ENCODE peak calls at places on chromosomes 7 and 10, in six cellular contexts. O is K562, D is sigmoid colon, N is psoas muscle, R is brain microvascular endothelial cell, L is dorsolateral prefrontal cortex. Q is an unnamed sample.

GRCh38 chr10:129085821-129086220 is 381.2 kb upstream of the MGMT start:
- DNase-seq in O (no peak), D (no peak), N (no peak), R (peak), L (no peak), Q (no peak)

GRCh38 chr10:130018253-130018652 is 54.2 kb upstream of the EBF3 start:
- DNase-seq in O (no peak), D (no peak), N (no peak), R (peak), L (no peak), Q (peak)

GRCh38 chr7:33698006-33698405 is 207.3 kb upstream of the BMPER start:
- DNase-seq in O (no peak), D (no peak), N (no peak), R (no peak), L (no peak), Q (no peak)

GRCh38 chr10:36779238-36779846 is 346.1 kb upstream of the ANKRD30A start:
- DNase-seq in O (peak), D (no peak), N (no peak), R (peak), L (no peak), Q (peak)

GRCh38 chr7:105806592-105807266 is 69.7 kb downstream of the ATXN7L1 start:
- DNase-seq in O (no peak), D (no peak), N (no peak), R (peak), L (no peak), Q (peak)

GRCh38 chr7:159118623-159119022 is 26.0 kb downstream of the VIPR2 start:
- DNase-seq in O (no peak), D (no peak), N (peak), R (no peak), L (no peak), Q (no peak)

GRCh38 chr10:120221873-120222485 is 235.0 kb upstream of the PLPP4 start:
- DNase-seq in O (peak), D (no peak), N (no peak), R (peak), L (no peak), Q (peak)

GRCh38 chr10:96448021-96448457 is 65.7 kb downstream of the TLL2 start:
- DNase-seq in O (no peak), D (peak), N (peak), R (no peak), L (no peak), Q (no peak)

GRCh38 chr10:125048101-125048864 is 106.4 kb downstream of the ZRANB1 start:
- DNase-seq in O (peak), D (peak), N (peak), R (peak), L (peak), Q (peak)

GRCh38 chr7:150378115-150378852 is 846 bp upstream of the ZNF775 start:
- DNase-seq in O (peak), D (peak), N (peak), R (peak), L (no peak), Q (peak)
- TF ChIP-seq CTCF in O (peak), D (no peak), N (no peak), R (peak), L (peak), Q (peak)

DNA sequence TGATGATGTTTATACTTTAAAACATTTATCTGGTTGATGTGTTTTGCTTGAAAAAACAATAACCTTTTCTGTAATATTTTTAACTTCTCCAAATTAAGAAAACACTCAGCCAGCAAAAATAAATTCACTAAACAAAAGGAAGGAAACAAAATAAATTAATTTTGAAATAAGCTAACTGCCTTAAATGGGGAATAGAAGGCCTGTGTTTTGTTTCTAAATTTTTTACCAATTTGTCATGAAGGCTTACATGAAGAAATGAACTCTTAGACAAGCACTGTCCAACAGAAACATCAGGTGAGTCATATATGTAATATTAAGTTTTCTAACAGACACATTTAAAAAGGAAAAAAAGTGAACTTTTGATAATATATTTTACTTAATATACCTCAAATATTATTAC is 68.5 kb downstream of the LRRN3 start:
- DNase-seq in O (no peak), D (no peak), N (no peak), R (no peak), L (no peak), Q (peak)
- H3K4me3 ChIP-seq in O (no peak), D (no peak), N (no peak), R (no peak), L (no peak), Q (no peak)

DNA sequence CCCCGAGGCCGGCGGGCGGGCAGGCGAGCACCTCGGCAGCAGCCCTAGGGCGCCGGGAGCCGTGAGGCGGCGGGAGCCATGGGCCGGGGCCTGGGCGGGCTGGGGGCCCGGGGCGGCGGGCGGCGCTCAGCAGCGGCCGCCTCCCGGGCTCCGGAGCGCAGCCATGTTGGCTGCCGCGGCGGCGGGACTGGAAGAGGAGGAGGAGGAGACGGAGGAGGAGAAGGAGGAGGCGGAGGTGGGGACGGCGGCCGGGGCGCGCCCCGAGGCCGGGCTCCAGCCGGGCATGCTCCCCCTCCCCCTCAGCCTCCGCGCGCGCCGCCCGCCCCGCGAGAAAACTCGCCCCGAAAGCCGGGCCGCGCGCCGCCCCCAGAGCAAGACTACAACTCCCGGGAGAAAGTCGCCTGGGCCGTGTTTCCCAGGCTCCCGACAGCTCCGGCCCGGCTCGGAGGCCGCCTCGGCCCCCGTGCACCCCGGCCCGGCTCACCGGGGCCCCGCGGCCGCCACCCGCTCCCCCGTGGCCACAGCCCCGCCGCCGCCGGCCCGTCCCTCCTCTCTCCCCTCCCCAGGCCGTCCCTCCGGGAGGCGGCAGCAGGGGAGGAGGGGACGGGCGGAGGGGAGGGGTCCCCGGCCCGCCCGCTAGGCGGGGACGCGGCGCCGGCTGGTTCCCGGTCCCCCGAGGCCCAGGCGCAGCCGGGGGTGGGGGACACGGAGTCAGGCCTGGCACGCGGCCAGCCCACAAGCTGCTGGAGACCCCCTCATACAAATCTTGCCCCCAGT is at the start of gene DLG5:
- DNase-seq in O (peak), D (peak), N (peak), R (no peak), L (peak), Q (peak)
- TF ChIP-seq CTCF in O (no peak), D (no peak), N (no peak), R (no peak), L (no peak), Q (no peak)

DNA sequence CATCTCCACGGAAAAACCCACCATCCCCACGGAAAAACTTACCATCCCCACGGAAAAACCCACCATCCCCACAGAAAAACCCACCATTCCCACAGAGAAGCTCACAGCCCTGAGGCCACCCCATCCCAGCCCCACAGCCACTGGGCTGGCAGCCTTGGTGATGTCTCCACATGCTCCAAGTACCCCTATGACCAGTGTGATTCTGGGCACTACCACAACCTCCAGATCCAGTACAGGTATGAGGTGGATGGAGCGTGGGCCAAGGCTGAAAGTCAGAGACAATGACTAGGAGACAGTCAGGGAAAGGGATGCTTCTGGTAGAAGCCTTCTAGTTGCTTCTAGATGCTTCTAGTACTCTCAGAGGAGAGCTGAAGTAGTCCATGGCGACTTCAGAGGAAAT is 19.6 kb downstream of the ZAN start:
- DNase-seq in O (no peak), D (no peak), N (no peak), R (no peak), L (no peak), Q (no peak)
- H3K4me3 ChIP-seq in O (no peak), D (no peak), N (no peak), R (no peak), L (no peak), Q (no peak)

DNA sequence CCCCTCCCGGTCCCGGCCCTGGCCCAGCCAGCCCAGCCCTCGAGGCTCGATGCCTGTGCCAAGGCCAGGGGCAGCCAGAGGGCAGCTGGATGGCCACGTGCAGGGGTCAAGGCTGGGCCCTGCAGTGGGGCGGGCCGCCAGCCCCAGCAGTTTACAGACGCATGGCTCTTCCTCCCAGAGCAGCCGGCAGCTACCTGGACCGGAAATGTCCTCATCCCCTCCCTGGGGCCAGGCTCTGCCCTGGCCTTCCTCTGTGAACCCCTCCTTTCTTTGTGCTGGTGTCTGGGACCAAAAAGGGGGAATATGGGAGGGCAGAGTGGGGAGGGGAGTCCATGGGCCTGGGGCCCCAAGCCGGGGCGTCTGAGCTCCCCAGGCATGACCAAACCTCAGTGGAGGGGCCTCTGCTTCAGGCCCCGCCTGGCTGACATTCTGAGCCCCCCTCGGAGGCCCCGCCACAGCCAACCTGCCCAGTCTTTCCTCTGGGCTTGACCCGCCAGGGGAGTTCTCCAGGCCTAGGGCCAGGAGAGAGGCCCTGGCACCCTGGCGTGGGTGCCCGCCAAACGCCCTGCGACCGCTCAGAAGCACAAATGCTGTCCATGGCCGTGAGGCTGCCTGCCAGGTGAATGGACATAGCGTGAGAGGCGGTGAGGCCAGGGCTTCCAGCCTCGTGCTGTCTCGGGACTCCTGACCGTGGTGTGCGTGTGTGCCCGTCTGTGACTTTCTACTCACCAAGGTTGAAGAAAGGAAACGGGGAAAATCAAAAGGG is 24.7 kb upstream of the AMZ1 start:
- DNase-seq in O (no peak), D (peak), N (no peak), R (no peak), L (no peak), Q (peak)
- TF ChIP-seq CTCF in O (no peak), D (no peak), N (no peak), R (no peak), L (no peak), Q (no peak)